ENCODE peak calls at places on chromosomes 1 and 21, in five cellular contexts. One of them, this sample, is unnamed.
A peak's percentile ranks its signal among the peaks of the same experiment; 100 is the strongest.

GRCh38 chr1:215710340-215710971 is 143.4 kb downstream of the KCTD3 start:
- DNase-seq in HCT116: peak; percentile 68
- DNase-seq in GM23338: peak; percentile 97
- DNase-seq in cardiac muscle cell: peak; percentile 88
- DNase-seq in MM.1S: peak; percentile 70
- DNase-seq in this sample: no peak

GRCh38 chr1:147110434-147110833 is 61.8 kb downstream of the PRKAB2 start:
- DNase-seq in HCT116: no peak
- DNase-seq in GM23338: no peak
- DNase-seq in cardiac muscle cell: no peak
- DNase-seq in MM.1S: no peak
- DNase-seq in this sample: no peak

GRCh38 chr1:94117250-94117851 is 3.6 kb downstream of the ABCA4 start:
- DNase-seq in HCT116: no peak
- DNase-seq in GM23338: no peak
- DNase-seq in cardiac muscle cell: no peak
- DNase-seq in MM.1S: no peak
- DNase-seq in this sample: no peak

GRCh38 chr1:78054972-78055371 is 9.2 kb downstream of the GIPC2 start:
- DNase-seq in HCT116: no peak
- DNase-seq in GM23338: no peak
- DNase-seq in cardiac muscle cell: no peak
- DNase-seq in MM.1S: no peak
- DNase-seq in this sample: no peak

GRCh38 chr1:5622412-5622811 is 369.8 kb downstream of the NPHP4 start:
- DNase-seq in HCT116: no peak
- DNase-seq in GM23338: no peak
- DNase-seq in cardiac muscle cell: no peak
- DNase-seq in MM.1S: no peak
- DNase-seq in this sample: no peak

GRCh38 chr1:77430966-77431735 is 149.3 kb downstream of the AK5 start:
- DNase-seq in HCT116: no peak
- DNase-seq in GM23338: no peak
- DNase-seq in cardiac muscle cell: no peak
- DNase-seq in MM.1S: no peak
- DNase-seq in this sample: no peak

GRCh38 chr1:195530961-195531360 is 1077.3 kb downstream of the KCNT2 start:
- DNase-seq in HCT116: no peak
- DNase-seq in GM23338: no peak
- DNase-seq in cardiac muscle cell: no peak
- DNase-seq in MM.1S: no peak
- DNase-seq in this sample: no peak

GRCh38 chr1:15328785-15329480 is 80.8 kb upstream of the EFHD2 start:
- DNase-seq in HCT116: no peak
- DNase-seq in GM23338: no peak
- DNase-seq in cardiac muscle cell: peak; percentile 19
- DNase-seq in MM.1S: no peak
- DNase-seq in this sample: no peak

GRCh38 chr21:21860888-21861287 is 862.7 kb downstream of the NCAM2 start:
- DNase-seq in HCT116: no peak
- DNase-seq in GM23338: no peak
- DNase-seq in cardiac muscle cell: no peak
- DNase-seq in MM.1S: no peak
- DNase-seq in this sample: no peak

GRCh38 chr1:15949453-15950245 is 26.3 kb downstream of the ZBTB17 start:
- DNase-seq in HCT116: peak; percentile 43
- DNase-seq in GM23338: peak; percentile 69
- DNase-seq in cardiac muscle cell: peak; percentile 56
- DNase-seq in MM.1S: no peak
- DNase-seq in this sample: peak; percentile 98

GRCh38 chr1:85867189-85867588 is 159.0 kb upstream of the ZNHIT6 start:
- DNase-seq in HCT116: no peak
- DNase-seq in GM23338: no peak
- DNase-seq in cardiac muscle cell: no peak
- DNase-seq in MM.1S: no peak
- DNase-seq in this sample: no peak

GRCh38 chr1:113250161-113250560 is 140.2 kb upstream of the MAGI3 start:
- DNase-seq in HCT116: no peak
- DNase-seq in GM23338: no peak
- DNase-seq in cardiac muscle cell: no peak
- DNase-seq in MM.1S: no peak
- DNase-seq in this sample: no peak

GRCh38 chr1:56915960-56916359 is 49.9 kb downstream of the C8B start:
- DNase-seq in HCT116: no peak
- DNase-seq in GM23338: no peak
- DNase-seq in cardiac muscle cell: no peak
- DNase-seq in MM.1S: no peak
- DNase-seq in this sample: no peak

GRCh38 chr1:64493864-64494263 is 23.9 kb downstream of the CACHD1 start:
- DNase-seq in HCT116: no peak
- DNase-seq in GM23338: peak; percentile 94
- DNase-seq in cardiac muscle cell: peak; percentile 46
- DNase-seq in MM.1S: no peak
- DNase-seq in this sample: no peak

GRCh38 chr1:10910490-10911273 is 101.8 kb upstream of the TARDBP start:
- DNase-seq in HCT116: no peak
- DNase-seq in GM23338: no peak
- DNase-seq in cardiac muscle cell: no peak
- DNase-seq in MM.1S: no peak
- DNase-seq in this sample: no peak

GRCh38 chr1:10912441-10912840 is 100.0 kb upstream of the TARDBP start:
- DNase-seq in HCT116: no peak
- DNase-seq in GM23338: no peak
- DNase-seq in cardiac muscle cell: no peak
- DNase-seq in MM.1S: no peak
- DNase-seq in this sample: no peak

GRCh38 chr1:10911274-10912166 is 100.9 kb upstream of the TARDBP start:
- DNase-seq in HCT116: no peak
- DNase-seq in GM23338: no peak
- DNase-seq in cardiac muscle cell: no peak
- DNase-seq in MM.1S: no peak
- DNase-seq in this sample: no peak

GRCh38 chr1:10908266-10908665 is 104.2 kb upstream of the TARDBP start:
- DNase-seq in HCT116: no peak
- DNase-seq in GM23338: no peak
- DNase-seq in cardiac muscle cell: no peak
- DNase-seq in MM.1S: no peak
- DNase-seq in this sample: no peak

GRCh38 chr1:10909697-10910489 is 102.6 kb upstream of the TARDBP start:
- DNase-seq in HCT116: no peak
- DNase-seq in GM23338: peak; percentile 83
- DNase-seq in cardiac muscle cell: peak; percentile 60
- DNase-seq in MM.1S: peak; percentile 46
- DNase-seq in this sample: no peak
- TF ChIP-seq CTCF in HCT116: peak; percentile 86
- TF ChIP-seq CTCF in GM23338: peak; percentile 87
- TF ChIP-seq CTCF in cardiac muscle cell: peak; percentile 27
- TF ChIP-seq CTCF in MM.1S: peak; percentile 54
- TF ChIP-seq CTCF in this sample: no peak

DNA sequence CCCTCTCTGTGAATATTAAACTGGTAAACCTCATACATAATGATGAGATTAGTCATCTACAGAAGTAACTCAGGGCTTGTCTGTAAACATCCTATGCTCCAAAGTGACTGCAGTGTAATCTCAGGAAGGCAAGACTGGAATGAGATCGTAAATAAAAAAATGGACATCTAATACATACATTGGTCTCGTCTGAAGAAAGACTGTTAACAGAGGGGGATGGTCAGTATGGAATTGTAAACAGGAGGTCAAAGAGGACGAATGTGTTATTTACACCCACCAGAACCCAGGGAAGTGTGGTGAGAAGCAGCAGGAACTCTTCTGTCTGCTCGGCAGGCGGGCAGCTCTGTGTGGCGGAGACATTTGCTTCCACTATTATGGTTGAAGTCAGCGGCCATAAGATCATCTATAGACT is 51.4 kb downstream of the DISC1 start:
- DNase-seq in HCT116: no peak
- DNase-seq in GM23338: no peak
- DNase-seq in cardiac muscle cell: no peak
- DNase-seq in MM.1S: no peak
- DNase-seq in this sample: no peak
- H3K4me3 ChIP-seq in HCT116: no peak overlapping the region
- H3K4me3 ChIP-seq in GM23338: no peak overlapping the region
- H3K4me3 ChIP-seq in cardiac muscle cell: no peak overlapping the region
- H3K4me3 ChIP-seq in MM.1S: no peak overlapping the region
- H3K4me3 ChIP-seq in this sample: no peak overlapping the region

GRCh38 chr1:1305300-1306069 is 2.2 kb downstream of the ACAP3 start:
- DNase-seq in HCT116: no peak
- DNase-seq in GM23338: no peak
- DNase-seq in cardiac muscle cell: no peak
- DNase-seq in MM.1S: no peak
- DNase-seq in this sample: no peak

GRCh38 chr1:1304331-1305299 is 3.1 kb downstream of the ACAP3 start:
- DNase-seq in HCT116: no peak
- DNase-seq in GM23338: peak; percentile 65
- DNase-seq in cardiac muscle cell: peak; percentile 66
- DNase-seq in MM.1S: no peak
- DNase-seq in this sample: no peak

GRCh38 chr1:1302951-1303509 is 4.7 kb downstream of the ACAP3 start:
- DNase-seq in HCT116: no peak
- DNase-seq in GM23338: no peak
- DNase-seq in cardiac muscle cell: no peak
- DNase-seq in MM.1S: no peak
- DNase-seq in this sample: no peak

GRCh38 chr1:1302006-1302430 is 5.7 kb downstream of the ACAP3 start:
- DNase-seq in HCT116: no peak
- DNase-seq in GM23338: peak; percentile 63
- DNase-seq in cardiac muscle cell: no peak
- DNase-seq in MM.1S: no peak
- DNase-seq in this sample: no peak

DNA sequence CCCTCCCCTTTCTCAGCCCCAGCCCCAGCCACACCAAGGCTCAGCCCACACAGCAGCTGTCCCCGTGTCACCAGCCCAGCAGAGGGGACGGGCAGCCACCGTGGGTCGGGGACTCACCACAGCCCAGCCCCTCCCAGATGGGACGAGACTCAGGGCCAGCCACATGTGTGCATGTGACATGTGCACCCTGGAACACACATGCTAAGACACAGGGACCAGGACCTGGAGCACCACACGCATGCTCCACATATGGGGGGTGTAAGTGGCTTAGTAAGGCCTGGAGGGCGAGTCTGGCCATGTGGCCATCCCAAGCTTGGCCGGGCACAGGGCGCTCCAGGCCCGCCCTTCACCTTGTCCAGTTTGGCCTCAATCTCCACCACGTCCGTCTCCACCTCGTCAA is 4.0 kb downstream of the ACAP3 start:
- DNase-seq in HCT116: no peak
- DNase-seq in GM23338: no peak
- DNase-seq in cardiac muscle cell: no peak
- DNase-seq in MM.1S: no peak
- DNase-seq in this sample: no peak
- H3K27ac ChIP-seq in HCT116: peak overlapping the region; percentile 99
- H3K27ac ChIP-seq in GM23338: no peak overlapping the region
- H3K27ac ChIP-seq in cardiac muscle cell: no peak overlapping the region
- H3K27ac ChIP-seq in MM.1S: no peak overlapping the region
- H3K27ac ChIP-seq in this sample: no peak overlapping the region

GRCh38 chr1:160838876-160839275 is 23.8 kb downstream of the CD244 start:
- DNase-seq in HCT116: no peak
- DNase-seq in GM23338: no peak
- DNase-seq in cardiac muscle cell: no peak
- DNase-seq in MM.1S: no peak
- DNase-seq in this sample: peak; percentile 62

GRCh38 chr1:160834945-160835565 is 27.6 kb downstream of the CD244 start:
- DNase-seq in HCT116: peak; percentile 22
- DNase-seq in GM23338: peak; percentile 83
- DNase-seq in cardiac muscle cell: peak; percentile 79
- DNase-seq in MM.1S: peak; percentile 59
- DNase-seq in this sample: peak; percentile 17

GRCh38 chr1:160836561-160836960 is 26.1 kb downstream of the CD244 start:
- DNase-seq in HCT116: no peak
- DNase-seq in GM23338: no peak
- DNase-seq in cardiac muscle cell: no peak
- DNase-seq in MM.1S: no peak
- DNase-seq in this sample: peak; percentile 70

GRCh38 chr1:160836981-160837557 is 25.6 kb downstream of the CD244 start:
- DNase-seq in HCT116: no peak
- DNase-seq in GM23338: no peak
- DNase-seq in cardiac muscle cell: no peak
- DNase-seq in MM.1S: peak; percentile 52
- DNase-seq in this sample: peak; percentile 36

DNA sequence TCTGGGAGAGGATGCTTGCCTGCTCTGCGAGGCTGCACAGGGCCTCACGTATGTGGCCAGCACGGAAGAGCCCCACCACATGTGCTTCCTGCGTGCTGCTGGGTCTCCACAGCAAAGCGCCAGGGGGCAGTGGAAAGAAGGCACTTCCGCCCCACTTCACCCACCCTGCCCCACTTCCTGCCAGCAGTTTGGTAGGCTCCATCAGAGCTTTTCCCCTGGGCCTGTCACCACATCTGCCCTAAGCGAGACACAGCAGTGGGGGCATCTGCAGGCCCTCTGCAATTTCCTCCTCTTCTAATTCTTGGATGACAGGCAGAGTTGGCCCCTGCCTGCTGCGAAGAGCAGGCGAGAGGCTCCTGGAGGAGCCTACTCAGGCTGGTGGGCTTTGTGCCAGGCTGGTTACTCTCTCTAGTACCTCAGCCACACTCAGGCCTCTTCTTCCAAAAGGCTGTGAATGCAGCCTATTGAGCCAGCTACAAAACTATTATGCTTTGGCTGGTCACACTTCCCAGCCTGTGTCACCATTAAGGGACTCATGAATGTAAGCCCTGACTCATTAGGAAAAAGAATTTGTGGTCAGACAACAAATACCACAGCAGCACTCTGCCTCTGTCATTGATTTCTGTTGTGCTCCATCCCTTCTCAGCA is 25.0 kb downstream of the CD244 start:
- DNase-seq in HCT116: peak; percentile 12
- DNase-seq in GM23338: no peak
- DNase-seq in cardiac muscle cell: no peak
- DNase-seq in MM.1S: peak; percentile 67
- DNase-seq in this sample: peak; percentile 71
- TF ChIP-seq CTCF in HCT116: no peak
- TF ChIP-seq CTCF in GM23338: peak; percentile 35
- TF ChIP-seq CTCF in cardiac muscle cell: no peak
- TF ChIP-seq CTCF in MM.1S: no peak
- TF ChIP-seq CTCF in this sample: no peak

This sample was measured in coronary artery.